ENCODE peak calls at places on chromosomes 16 and 17, in six cellular contexts. Q is IMR-90, T is neuronal stem cell, H is H1, N is H9, O is trophoblast cell. J is an unnamed sample.

GRCh38 chr16:59385953-59386352 is 651.8 kb upstream of the GOT2 start:
- DNase-seq in O (no peak), Q (peak), T (no peak), N (no peak), H (no peak), J (peak)

GRCh38 chr16:30953511-30954124 is 3.9 kb upstream of the SETD1A start:
- DNase-seq in O (peak), T (peak), N (peak), Q (peak), H (peak), J (peak)

GRCh38 chr17:52025231-52025630 is 133.3 kb downstream of the CA10 start:
- DNase-seq in T (no peak), O (no peak), N (no peak), H (no peak), Q (no peak), J (peak)

GRCh38 chr17:33871720-33872535 is 383.2 kb upstream of the CCL2 start:
- DNase-seq in Q (no peak), O (peak), T (no peak), H (no peak), N (no peak), J (no peak)

GRCh38 chr16:58001781-58002410 is 689 bp downstream of the USB1 start:
- DNase-seq in T (no peak), O (no peak), N (no peak), H (no peak), Q (no peak), J (no peak)

GRCh38 chr16:51577621-51578303 is 426.7 kb upstream of the SALL1 start:
- DNase-seq in O (no peak), T (no peak), H (peak), N (peak), Q (peak), J (peak)

GRCh38 chr16:54429029-54429428 is 142.4 kb upstream of the IRX3 start:
- DNase-seq in T (no peak), O (no peak), N (no peak), Q (no peak), H (no peak), J (no peak)

GRCh38 chr17:44610871-44611270 is 45.4 kb upstream of the MEIOC start:
- DNase-seq in T (no peak), H (no peak), O (no peak), N (no peak), Q (no peak), J (peak)

GRCh38 chr16:31135535-31136286 is at the start of gene PRSS8:
- DNase-seq in O (peak), H (no peak), Q (no peak), T (no peak), N (peak), J (no peak)

GRCh38 chr16:74100405-74101316 is 196.0 kb upstream of the PSMD7 start:
- DNase-seq in T (no peak), O (no peak), H (no peak), Q (no peak), N (no peak), J (no peak)

GRCh38 chr17:79549111-79549915 is 61.5 kb downstream of the RBFOX3 start:
- DNase-seq in H (no peak), Q (no peak), T (no peak), N (peak), O (no peak), J (no peak)

GRCh38 chr16:85086347-85087291 is 25.7 kb downstream of the CIBAR2 start:
- DNase-seq in N (peak), O (peak), H (peak), T (no peak), Q (peak), J (peak)

GRCh38 chr17:14302421-14303099 is 1.7 kb downstream of the HS3ST3B1 start:
- DNase-seq in T (peak), H (no peak), Q (peak), O (peak), N (peak), J (peak)

GRCh38 chr16:11310997-11311561 is 29.9 kb upstream of the PRM1 start:
- DNase-seq in O (no peak), T (no peak), H (no peak), N (no peak), Q (no peak), J (no peak)

GRCh38 chr17:37089998-37090397 is 141.2 kb downstream of the AATF start:
- DNase-seq in O (no peak), H (no peak), T (no peak), Q (no peak), N (no peak), J (peak)

GRCh38 chr16:78503501-78504110 is 404.2 kb downstream of the WWOX start:
- DNase-seq in T (peak), N (no peak), O (peak), Q (peak), H (no peak), J (peak)

GRCh38 chr17:3954921-3955320 is 9.3 kb downstream of the ATP2A3 start:
- DNase-seq in N (no peak), Q (no peak), H (no peak), T (no peak), O (no peak), J (no peak)

GRCh38 chr17:49229805-49230600 is 584 bp downstream of the PHOSPHO1 start:
- DNase-seq in H (no peak), Q (no peak), O (no peak), T (no peak), N (no peak), J (peak)

GRCh38 chr17:5947701-5948180 is 122.4 kb upstream of the WSCD1 start:
- DNase-seq in T (no peak), O (peak), N (no peak), H (no peak), Q (no peak), J (no peak)

GRCh38 chr16:84117482-84117843 is 721 bp upstream of the MBTPS1 start:
- DNase-seq in H (no peak), O (peak), T (peak), N (no peak), Q (peak), J (peak)

GRCh38 chr16:3822366-3823045 is 58.0 kb downstream of the CREBBP start:
- DNase-seq in O (peak), Q (peak), N (no peak), T (no peak), H (no peak), J (no peak)

GRCh38 chr16:4597174-4597573 is 17.5 kb downstream of the UBALD1 start:
- DNase-seq in N (no peak), H (no peak), Q (no peak), O (no peak), T (no peak), J (no peak)

GRCh38 chr17:17811381-17812210 is 25.2 kb downstream of the SREBF1 start:
- DNase-seq in N (peak), H (no peak), O (no peak), T (no peak), Q (no peak), J (peak)

GRCh38 chr17:17809527-17810373 is 27.0 kb downstream of the SREBF1 start:
- DNase-seq in N (peak), Q (no peak), T (peak), O (peak), H (peak), J (peak)

GRCh38 chr17:17808706-17809432 is 27.9 kb downstream of the SREBF1 start:
- DNase-seq in O (no peak), Q (peak), H (no peak), N (no peak), T (no peak), J (peak)

GRCh38 chr17:17812211-17813054 is 24.4 kb downstream of the SREBF1 start:
- DNase-seq in H (no peak), N (peak), Q (peak), T (peak), O (peak), J (peak)

DNA sequence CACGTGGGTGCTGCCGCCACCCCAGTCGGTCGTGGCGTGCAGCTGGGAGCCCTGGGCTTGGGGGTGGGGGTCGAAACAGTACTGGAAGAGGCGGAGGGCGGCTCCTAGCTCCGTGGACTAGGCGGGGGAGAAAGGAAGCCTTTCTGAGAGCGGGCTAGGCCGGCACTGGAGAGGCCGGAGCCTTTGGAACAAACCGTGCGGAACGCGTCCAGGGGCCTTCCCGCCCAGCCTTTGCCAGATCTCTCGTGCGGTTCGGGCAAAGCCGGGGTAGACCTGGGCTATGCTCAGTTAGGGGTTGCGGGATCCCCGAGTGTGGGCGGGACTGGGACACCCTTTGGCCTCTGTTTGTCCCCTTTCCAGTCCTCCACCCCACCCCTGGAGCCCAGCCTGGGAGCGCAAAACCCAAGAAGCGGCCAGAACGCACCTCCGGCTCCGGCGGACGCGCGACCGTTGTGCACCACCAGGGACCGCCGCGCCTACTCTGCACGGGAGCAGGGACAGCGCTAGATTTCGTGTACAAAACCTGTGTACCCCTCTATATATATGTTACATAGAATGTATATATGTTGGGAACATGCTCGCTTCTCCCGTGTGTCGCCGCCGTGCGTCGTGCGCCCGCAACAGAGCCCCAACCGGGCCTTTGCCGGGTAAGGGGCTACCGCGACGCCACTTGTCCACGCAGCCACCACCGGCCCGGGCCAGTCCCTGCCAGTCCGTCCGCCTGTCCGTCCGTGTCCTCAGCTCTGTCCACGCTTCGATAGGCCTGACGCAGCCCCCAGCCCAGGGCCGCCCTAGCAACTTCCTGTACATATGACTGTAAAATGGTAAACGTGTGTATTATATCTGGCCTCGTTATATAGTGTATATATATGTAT is 26.2 kb downstream of the SREBF1 start:
- DNase-seq in T (no peak), Q (no peak), H (no peak), N (peak), O (peak), J (peak)
- H3K4ac ChIP-seq in T (no peak), Q (no peak), H (peak), N (no peak), O (no peak), J (peak)

DNA sequence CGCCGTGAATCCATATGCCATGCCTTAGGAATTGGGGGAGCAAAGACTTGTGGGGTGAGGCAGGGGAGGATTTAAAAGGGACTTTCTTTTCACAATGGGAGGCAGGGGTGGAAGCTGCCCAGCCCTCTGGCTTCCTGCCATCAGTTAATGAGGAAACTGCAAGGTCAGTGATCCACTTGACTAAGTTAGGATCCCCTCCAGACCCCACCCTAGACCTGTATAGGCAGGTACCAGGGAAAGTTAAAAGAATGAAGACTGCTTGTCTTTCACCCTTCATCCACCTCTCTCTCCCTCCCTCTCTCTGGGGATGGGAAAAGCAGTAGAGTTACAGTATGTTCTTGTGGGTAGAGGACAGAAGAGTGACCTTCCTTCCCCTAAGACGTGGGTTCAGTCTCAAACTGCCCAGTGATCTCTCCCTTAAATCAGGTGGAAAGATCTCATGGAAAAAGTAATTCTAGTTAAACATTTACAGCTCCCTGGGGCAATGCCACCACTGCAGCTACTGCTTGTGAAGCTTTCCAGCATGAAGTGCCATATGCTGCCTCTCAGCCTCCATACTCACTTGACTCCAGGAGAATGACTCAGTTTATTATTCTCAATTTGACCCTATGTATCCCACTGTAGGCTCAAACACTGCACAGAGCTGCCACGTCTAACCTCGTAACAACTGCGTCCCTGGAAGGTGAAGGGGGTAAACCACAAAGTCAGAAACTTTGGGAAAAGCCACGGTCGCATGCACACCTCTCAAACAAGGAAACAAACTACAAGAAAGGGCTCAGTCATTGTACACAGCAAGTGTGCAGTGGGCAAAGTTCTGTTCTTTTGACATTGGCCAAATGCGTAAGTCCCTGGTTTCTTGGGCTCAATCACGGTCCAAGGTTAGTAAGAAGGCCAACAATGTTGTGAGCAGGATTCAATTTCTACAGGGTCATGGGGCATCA is 1.2 kb downstream of the COA3 start:
- DNase-seq in H (no peak), N (no peak), T (no peak), Q (no peak), O (no peak), J (no peak)
- H2AFZ ChIP-seq in H (no peak), N (no peak), T (no peak), Q (peak), O (no peak), J (no peak)

DNA sequence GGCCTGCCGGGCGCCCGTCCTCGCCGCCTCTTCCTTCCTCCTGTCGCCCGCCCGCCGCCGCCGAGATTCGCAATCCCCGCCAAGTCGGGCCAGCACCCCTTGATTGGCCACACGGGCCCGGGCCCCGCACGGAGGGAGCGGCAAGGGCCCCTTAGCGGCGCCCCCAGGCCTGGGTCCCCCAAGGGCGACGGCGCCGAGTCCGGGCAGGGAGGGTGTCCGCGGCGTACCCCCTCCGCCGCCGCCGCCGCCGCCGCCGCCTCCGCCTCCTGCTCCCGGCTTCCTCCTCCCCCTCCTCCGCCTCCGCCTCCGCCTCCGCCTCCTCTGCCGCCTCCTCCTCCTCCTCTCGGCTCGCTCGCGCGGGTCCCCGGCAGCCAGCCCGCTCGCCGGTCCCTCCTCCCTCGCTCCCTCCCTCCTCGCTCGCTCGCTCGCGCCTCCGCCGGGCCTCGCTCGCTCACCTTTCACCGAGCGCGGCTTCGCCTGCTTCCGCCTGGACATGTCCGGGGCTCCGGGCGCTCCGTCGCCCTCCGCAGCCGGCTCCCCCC is 561 bp downstream of the ZNF423 start:
- DNase-seq in N (peak), H (peak), Q (peak), O (peak), T (peak), J (peak)
- H3K4ac ChIP-seq in N (no peak), H (no peak), Q (no peak), O (peak), T (no peak), J (peak)

GRCh38 chr16:67672739-67673662 is 6.4 kb downstream of the C16orf86 start:
- DNase-seq in T (no peak), N (peak), O (peak), Q (peak), H (no peak), J (peak)

GRCh38 chr16:67674851-67675578 is 8.4 kb downstream of the C16orf86 start:
- DNase-seq in H (no peak), O (no peak), Q (no peak), N (no peak), T (no peak), J (no peak)

GRCh38 chr16:67675579-67675935 is 8.9 kb downstream of the C16orf86 start:
- DNase-seq in H (no peak), O (peak), Q (no peak), N (no peak), T (no peak), J (no peak)

GRCh38 chr16:67672306-67672705 is 5.7 kb downstream of the C16orf86 start:
- DNase-seq in Q (no peak), T (no peak), H (no peak), O (no peak), N (no peak), J (no peak)

GRCh38 chr16:67673712-67674580 is 7.3 kb downstream of the C16orf86 start:
- DNase-seq in O (no peak), N (no peak), H (no peak), Q (no peak), T (no peak), J (no peak)
- H2AFZ ChIP-seq in O (no peak), N (no peak), H (no peak), Q (no peak), T (no peak), J (no peak)

GRCh38 chr16:86664518-86665318 is 86.4 kb downstream of the FOXL1 start:
- DNase-seq in T (no peak), O (no peak), N (no peak), H (no peak), Q (peak), J (peak)
- H3K4ac ChIP-seq in T (no peak), O (peak), N (no peak), H (no peak), Q (peak), J (peak)

GRCh38 chr17:29100296-29100695 is 57.4 kb downstream of the PIPOX start:
- DNase-seq in O (no peak), T (no peak), H (no peak), N (no peak), Q (no peak), J (no peak)

GRCh38 chr17:29103341-29103740 is 60.4 kb downstream of the PIPOX start:
- DNase-seq in T (no peak), O (peak), N (no peak), Q (no peak), H (no peak), J (no peak)

GRCh38 chr17:29102741-29103181 is 59.8 kb downstream of the PIPOX start:
- DNase-seq in O (peak), N (no peak), T (no peak), H (no peak), Q (no peak), J (no peak)

GRCh38 chr17:29099527-29099926 is 56.6 kb downstream of the PIPOX start:
- DNase-seq in O (no peak), N (no peak), Q (no peak), T (no peak), H (no peak), J (no peak)

GRCh38 chr17:29102046-29102445 is 59.1 kb downstream of the PIPOX start:
- DNase-seq in O (no peak), H (no peak), Q (no peak), N (no peak), T (no peak), J (no peak)
- H2AFZ ChIP-seq in O (no peak), H (no peak), Q (no peak), N (no peak), T (no peak), J (no peak)

GRCh38 chr17:47970725-47971511 is at the start of gene CDK5RAP3:
- DNase-seq in H (peak), O (peak), Q (peak), T (peak), N (peak), J (peak)
- H3K4ac ChIP-seq in H (peak), O (peak), Q (peak), T (peak), N (no peak), J (peak)

GRCh38 chr16:2001456-2002355 is 7.9 kb downstream of the ZNF598 start:
- DNase-seq in O (no peak), Q (no peak), T (no peak), H (no peak), N (no peak), J (no peak)

GRCh38 chr16:2001035-2001434 is 8.6 kb downstream of the ZNF598 start:
- DNase-seq in T (no peak), H (no peak), N (no peak), Q (no peak), O (no peak), J (no peak)

GRCh38 chr16:2003231-2003826 is 6.3 kb downstream of the ZNF598 start:
- DNase-seq in Q (no peak), H (no peak), T (no peak), O (no peak), N (no peak), J (no peak)

GRCh38 chr16:2003827-2004641 is 5.6 kb downstream of the ZNF598 start:
- DNase-seq in N (peak), H (peak), Q (peak), O (peak), T (peak), J (peak)

GRCh38 chr16:2002406-2003230 is 7.0 kb downstream of the ZNF598 start:
- DNase-seq in H (no peak), N (no peak), T (no peak), Q (no peak), O (no peak), J (no peak)
- H2AFZ ChIP-seq in H (no peak), N (no peak), T (no peak), Q (no peak), O (no peak), J (no peak)

DNA sequence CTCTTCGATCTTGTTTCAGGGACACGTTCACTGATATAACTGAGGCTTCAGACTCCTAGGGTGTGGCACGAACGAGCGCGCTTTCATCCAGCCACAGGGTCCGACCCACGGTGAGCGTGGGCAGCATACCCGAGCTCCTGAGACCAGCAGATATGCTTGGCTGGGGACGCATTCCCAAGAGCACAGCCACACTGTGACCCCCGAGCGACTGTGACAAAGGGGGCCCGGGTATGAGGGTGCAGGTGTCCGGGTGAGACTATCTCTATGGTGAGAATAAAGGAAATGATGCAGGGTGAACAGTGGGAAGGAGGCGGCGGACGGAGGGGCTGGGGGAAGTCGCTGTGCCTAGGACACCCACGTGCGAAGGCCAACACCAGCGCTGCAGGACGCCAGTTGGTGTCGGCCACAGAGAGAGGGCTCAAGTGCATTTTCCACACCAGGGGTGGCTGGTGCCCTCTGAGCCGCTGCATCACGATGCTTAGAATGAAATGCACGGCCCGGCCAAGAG is 17.6 kb downstream of the RPH3AL start:
- DNase-seq in H (no peak), O (no peak), N (peak), Q (no peak), T (no peak), J (no peak)
- H3K4ac ChIP-seq in H (no peak), O (no peak), N (no peak), Q (no peak), T (no peak), J (no peak)

GRCh38 chr17:2215616-2216364 is 87.8 kb downstream of the SMG6 start:
- DNase-seq in O (peak), T (no peak), H (no peak), Q (peak), N (peak), J (peak)
- H2AFZ ChIP-seq in O (no peak), T (no peak), H (no peak), Q (peak), N (no peak), J (no peak)